ENCODE peak calls at places on chromosomes 6 and 20, in six cellular contexts. R is mesendoderm; K is heart left ventricle; Y is transverse colon; G is suprapubic skin; T is CD8-positive, alpha-beta memory T cell. J is an unnamed sample.

GRCh38 chr6:135228486-135228885 is 47.4 kb downstream of the MYB start:
- DNase-seq in T (no peak), G (no peak), K (no peak), R (no peak), Y (no peak), J (no peak)

GRCh38 chr6:28811873-28812272 is 111.9 kb downstream of the TRIM27 start:
- DNase-seq in G (no peak), K (no peak), T (no peak), Y (no peak), R (peak; percentile 65), J (no peak)

GRCh38 chr20:17635846-17636245 is 46.2 kb downstream of the RRBP1 start:
- DNase-seq in G (no peak), K (no peak), Y (no peak), R (no peak), T (no peak), J (no peak)

GRCh38 chr20:53402233-53403005 is 191.2 kb downstream of the ZNF217 start:
- DNase-seq in K (no peak), G (no peak), R (no peak), Y (no peak), T (no peak), J (peak; percentile 56)

GRCh38 chr6:112193535-112194051 is 60.8 kb downstream of the LAMA4 start:
- DNase-seq in K (no peak), R (no peak), G (no peak), T (no peak), Y (no peak), J (no peak)

GRCh38 chr20:24321939-24322338 is 147.5 kb upstream of the SYNDIG1 start:
- DNase-seq in K (no peak), Y (no peak), G (no peak), T (no peak), R (no peak), J (no peak)

GRCh38 chr6:152136449-152136825 is 329.0 kb downstream of the ESR1 start:
- DNase-seq in K (no peak), R (no peak), Y (no peak), T (no peak), G (no peak), J (no peak)

GRCh38 chr6:38058022-38058421 is 238.5 kb downstream of the ZFAND3 start:
- DNase-seq in K (no peak), R (no peak), T (no peak), G (no peak), Y (no peak), J (no peak)

GRCh38 chr6:132218063-132218696 is 183.1 kb downstream of the MOXD1 start:
- DNase-seq in Y (no peak), T (no peak), K (no peak), R (no peak), G (no peak), J (no peak)

GRCh38 chr20:12177657-12178293 is 260.1 kb downstream of the BTBD3 start:
- DNase-seq in R (no peak), T (no peak), G (no peak), Y (peak; percentile 79), K (no peak), J (no peak)

GRCh38 chr6:85865665-85866372 is 223.1 kb upstream of the SYNCRIP start:
- DNase-seq in G (no peak), K (no peak), Y (no peak), T (no peak), R (peak; percentile 18), J (no peak)

GRCh38 chr6:15752820-15753219 is 90.0 kb upstream of the DTNBP1 start:
- DNase-seq in R (peak; percentile 71), Y (no peak), G (no peak), K (no peak), T (no peak), J (no peak)

GRCh38 chr6:11819486-11819885 is 40.9 kb upstream of the ADTRP start:
- DNase-seq in Y (no peak), G (no peak), R (no peak), K (no peak), T (no peak), J (no peak)

GRCh38 chr6:157317129-157317814 is 6.0 kb downstream of the TMEM242 start:
- DNase-seq in T (no peak), K (peak; percentile 66), Y (peak; percentile 72), R (no peak), G (peak; percentile 88), J (no peak)

GRCh38 chr20:54984104-54984448 is 508.7 kb downstream of the DOK5 start:
- DNase-seq in Y (no peak), T (no peak), K (no peak), R (no peak), G (no peak), J (no peak)

GRCh38 chr20:41047975-41048305 is 19.3 kb downstream of the TOP1 start:
- DNase-seq in Y (no peak), T (no peak), K (no peak), G (no peak), R (no peak), J (peak; percentile 24)

GRCh38 chr6:154306696-154307095 is 49.9 kb downstream of the IPCEF1 start:
- DNase-seq in K (no peak), G (no peak), Y (no peak), T (no peak), R (no peak), J (no peak)

GRCh38 chr20:10562929-10563328 is 110.9 kb downstream of the JAG1 start:
- DNase-seq in Y (no peak), G (no peak), K (no peak), T (no peak), R (no peak), J (no peak)

GRCh38 chr6:7106752-7107577 is 796 bp upstream of the RREB1 start:
- DNase-seq in T (peak; percentile 47), R (peak; percentile 70), K (peak; percentile 49), Y (peak; percentile 58), G (peak; percentile 79), J (peak; percentile 59)

GRCh38 chr20:51140671-51141070 is 117.8 kb upstream of the KCNG1 start:
- DNase-seq in K (no peak), T (no peak), Y (no peak), R (no peak), G (no peak), J (no peak)

GRCh38 chr6:72271531-72271930 is 350.3 kb upstream of the KCNQ5 start:
- DNase-seq in T (no peak), G (no peak), R (no peak), Y (no peak), K (no peak), J (no peak)

GRCh38 chr6:135876048-135876447 is 24.5 kb downstream of the PDE7B start:
- DNase-seq in T (no peak), R (no peak), K (no peak), Y (no peak), G (no peak), J (no peak)

GRCh38 chr6:83051386-83052172 is 14.1 kb downstream of the UBE3D start:
- DNase-seq in T (no peak), G (no peak), R (no peak), Y (no peak), K (no peak), J (no peak)

GRCh38 chr6:56851541-56852248 is 103.2 kb upstream of the BEND6 start:
- DNase-seq in R (peak; percentile 94), K (peak; percentile 48), G (no peak), T (no peak), Y (no peak), J (peak; percentile 8)

GRCh38 chr6:107698146-107698545 is 126.0 kb downstream of the SCML4 start:
- DNase-seq in R (no peak), Y (no peak), T (no peak), K (no peak), G (no peak), J (no peak)

GRCh38 chr6:52187098-52187497 is 923 bp downstream of the IL17A start:
- DNase-seq in R (no peak), K (no peak), G (no peak), Y (no peak), T (no peak), J (no peak)

DNA sequence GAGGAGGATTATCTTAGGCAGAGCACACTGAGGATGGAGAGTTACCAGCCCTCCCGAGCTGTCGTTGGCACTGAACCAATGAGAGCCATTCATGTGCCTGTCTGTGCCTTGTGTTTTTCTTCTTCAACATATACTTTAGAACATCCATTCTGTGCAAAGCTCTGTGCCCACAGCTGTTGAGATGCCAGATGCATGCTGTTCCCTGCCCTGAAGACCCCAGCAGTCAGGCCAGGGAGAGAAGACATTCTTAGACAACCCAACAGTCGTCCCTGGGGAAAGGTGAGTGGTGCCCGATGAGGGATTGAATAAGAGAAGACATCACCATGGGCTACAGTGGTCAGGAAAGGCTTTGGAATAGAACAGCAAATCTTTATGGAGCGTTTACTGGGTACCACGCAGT is 114.1 kb downstream of the NRN1 start:
- DNase-seq in K (no peak), Y (no peak), T (no peak), R (no peak), G (no peak), J (no peak)
- H3K4me3 ChIP-seq in K (peak overlapping the region; percentile 41), Y (no peak overlapping the region), T (no peak overlapping the region), R (no peak overlapping the region), G (no peak overlapping the region), J (peak overlapping the region; percentile 19)

GRCh38 chr6:22184371-22184770 is 112.5 kb downstream of the PRL start:
- DNase-seq in Y (no peak), K (no peak), G (no peak), T (no peak), R (no peak), J (no peak)
- H3K27ac ChIP-seq in Y (no peak overlapping the region), K (no peak overlapping the region), G (no peak overlapping the region), T (no peak overlapping the region), R (no peak overlapping the region), J (no peak overlapping the region)

DNA sequence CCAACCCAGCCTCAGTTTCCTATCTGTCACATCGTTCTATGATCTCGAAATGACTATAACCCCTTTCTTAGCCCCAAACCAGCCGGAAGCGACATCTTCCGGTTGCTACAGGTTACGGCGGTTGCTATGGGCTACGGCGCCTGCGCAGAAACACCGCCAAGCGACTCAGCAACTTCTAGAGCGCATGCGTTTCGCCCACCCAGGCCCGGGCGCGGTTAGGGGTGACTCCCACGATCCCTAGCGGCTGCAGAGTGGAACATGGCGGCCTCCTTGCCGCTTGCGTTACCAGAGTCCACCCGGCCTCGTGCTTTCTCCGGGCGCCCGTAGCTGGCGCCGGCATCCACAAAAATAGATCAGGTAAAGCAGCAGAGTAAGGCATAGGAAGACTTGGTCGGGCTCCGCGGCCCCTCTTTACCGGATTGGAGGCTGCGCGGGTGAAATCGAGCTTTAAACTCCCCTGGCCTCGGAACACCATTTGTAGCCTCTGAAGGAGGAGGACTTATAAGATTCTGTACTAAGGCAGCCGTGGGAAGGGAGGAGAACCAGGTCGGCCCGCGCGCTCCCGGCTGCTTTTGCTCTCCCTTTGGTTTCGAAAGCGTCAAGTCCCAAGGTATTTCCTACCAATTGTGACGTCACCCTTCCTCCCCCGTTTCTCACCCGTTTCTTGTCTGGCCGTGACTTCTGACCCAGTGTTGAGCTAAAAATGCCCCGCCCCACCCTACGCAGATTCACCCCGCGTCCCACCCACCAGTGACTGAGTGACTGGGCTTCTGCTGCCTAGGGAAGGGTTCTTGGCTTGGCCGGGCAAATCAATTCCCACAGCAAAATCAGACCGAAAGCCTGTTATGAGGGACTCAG is 3.5 kb downstream of the SDCBP2 start:
- DNase-seq in R (peak; percentile 97), K (peak; percentile 98), G (peak; percentile 99), Y (peak; percentile 98), T (peak; percentile 98), J (peak; percentile 98)
- H3K4me1 ChIP-seq in R (peaks cover 5% of the 10 kb centered on the region), K (peaks cover 86% of the 10 kb centered on the region), G (peaks cover 73% of the 10 kb centered on the region), Y (peaks cover 44% of the 10 kb centered on the region), T (peaks cover 36% of the 10 kb centered on the region), J (peaks cover 18% of the 10 kb centered on the region)

DNA sequence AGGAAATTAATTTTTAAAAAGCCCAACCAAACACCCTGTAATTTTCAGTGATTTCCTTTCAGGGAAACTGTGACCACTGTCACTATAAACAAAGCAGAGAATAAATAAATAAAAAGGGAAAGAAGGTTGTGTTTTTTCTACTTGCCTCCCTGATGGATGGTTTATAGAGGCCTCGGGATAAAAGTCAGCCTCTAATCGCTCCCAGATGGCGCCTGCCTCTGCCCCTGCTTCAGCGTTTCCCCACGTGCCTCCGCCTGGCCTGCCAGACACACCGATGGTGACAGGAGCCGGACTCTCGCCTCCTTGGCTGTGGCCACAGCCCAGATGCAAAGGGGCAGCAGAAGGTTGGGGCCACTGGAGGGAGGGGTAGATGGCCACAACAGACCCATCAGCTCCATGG is 327.7 kb downstream of the CDC5L start:
- DNase-seq in K (no peak), G (no peak), R (no peak), Y (no peak), T (no peak), J (no peak)
- H3K4me3 ChIP-seq in K (no peak overlapping the region), G (no peak overlapping the region), R (no peak overlapping the region), Y (no peak overlapping the region), T (no peak overlapping the region), J (no peak overlapping the region)

J was measured in naive thymus-derived CD4-positive, alpha-beta T cell.